ENCODE peak calls at places on chromosomes 3 and 15, in five cellular contexts. L is GM12878, P is K562, F is upper lobe of left lung, W is HepG2. N is an unnamed sample.

GRCh38 chr15:75177360-75178071 is 24.2 kb upstream of the C15orf39 start:
- ATAC-seq in F (peak), P (peak), L (peak), W (peak), N (no peak)

GRCh38 chr15:67178569-67179210 is 75.8 kb downstream of the AAGAB start:
- ATAC-seq in L (no peak), W (no peak), F (peak), P (peak), N (peak)

GRCh38 chr15:73732911-73733310 is 20.2 kb downstream of the INSYN1 start:
- ATAC-seq in P (no peak), F (no peak), L (no peak), W (no peak), N (no peak)

GRCh38 chr3:182692685-182693084 is 100.6 kb upstream of the ATP11B start:
- ATAC-seq in F (peak), P (no peak), L (peak), W (no peak), N (no peak)

GRCh38 chr3:69178838-69179739 is 56.7 kb upstream of the LMOD3 start:
- ATAC-seq in W (peak), P (no peak), L (peak), F (peak), N (no peak)

GRCh38 chr15:78726870-78727551 is 84.3 kb downstream of the ADAMTS7 start:
- ATAC-seq in L (peak), W (no peak), P (peak), F (no peak), N (no peak)

GRCh38 chr3:113277886-113278598 is 66.7 kb downstream of the BOC start:
- ATAC-seq in P (no peak), F (no peak), L (peak), W (no peak), N (no peak)

GRCh38 chr15:71275098-71275497 is 159.8 kb downstream of the THSD4 start:
- ATAC-seq in L (no peak), P (no peak), W (no peak), F (no peak), N (no peak)

GRCh38 chr3:43505351-43505750 is 116.5 kb downstream of the ANO10 start:
- ATAC-seq in L (peak), F (no peak), W (no peak), P (no peak), N (no peak)

GRCh38 chr15:67048281-67049279 is 16.8 kb upstream of the SMAD3 start:
- ATAC-seq in F (peak), L (no peak), P (peak), W (peak), N (peak)

GRCh38 chr3:126130081-126130855 is 46.3 kb upstream of the SLC41A3 start:
- ATAC-seq in L (no peak), P (no peak), F (no peak), W (no peak), N (no peak)

GRCh38 chr3:102174312-102174712 is 260.5 kb upstream of the ZPLD1 start:
- ATAC-seq in L (no peak), W (no peak), F (no peak), P (no peak), N (no peak)

GRCh38 chr15:31403096-31403495 is 76.5 kb downstream of the KLF13 start:
- ATAC-seq in P (no peak), W (no peak), L (no peak), F (no peak), N (no peak)

GRCh38 chr3:8503871-8504610 is 2.4 kb downstream of the LMCD1 start:
- ATAC-seq in L (peak), W (no peak), F (no peak), P (no peak), N (no peak)

GRCh38 chr15:70539409-70539808 is 223.9 kb downstream of the UACA start:
- ATAC-seq in P (no peak), L (no peak), W (no peak), F (no peak), N (no peak)

GRCh38 chr3:185713015-185713414 is 111.8 kb downstream of the IGF2BP2 start:
- ATAC-seq in W (peak), F (no peak), L (no peak), P (no peak), N (no peak)

GRCh38 chr3:60517134-60517533 is 734.1 kb downstream of the FHIT start:
- ATAC-seq in F (no peak), P (no peak), W (no peak), L (no peak), N (no peak)

GRCh38 chr15:52220251-52220650 is 29.1 kb upstream of the GNB5 start:
- ATAC-seq in F (no peak), L (no peak), P (no peak), W (no peak), N (no peak)

GRCh38 chr3:104952587-104952986 is 414.1 kb upstream of the ALCAM start:
- ATAC-seq in L (no peak), W (no peak), P (no peak), F (peak), N (no peak)

GRCh38 chr3:143263844-143264243 is 144.3 kb downstream of the CHST2 start:
- ATAC-seq in P (no peak), L (peak), W (no peak), F (no peak), N (no peak)

GRCh38 chr3:123262226-123262625 is 60.5 kb downstream of the SEC22A start:
- ATAC-seq in P (no peak), F (no peak), L (no peak), W (no peak), N (no peak)

GRCh38 chr3:27657404-27657803 is 64.7 kb downstream of the EOMES start:
- ATAC-seq in F (no peak), P (no peak), L (no peak), W (no peak), N (no peak)

GRCh38 chr15:45855210-45855906 is 220.5 kb downstream of the SQOR start:
- ATAC-seq in P (no peak), L (no peak), F (peak), W (peak), N (no peak)

GRCh38 chr15:61256231-61256630 is 27.1 kb upstream of the RORA start:
- ATAC-seq in F (no peak), P (no peak), L (no peak), W (no peak), N (no peak)

DNA sequence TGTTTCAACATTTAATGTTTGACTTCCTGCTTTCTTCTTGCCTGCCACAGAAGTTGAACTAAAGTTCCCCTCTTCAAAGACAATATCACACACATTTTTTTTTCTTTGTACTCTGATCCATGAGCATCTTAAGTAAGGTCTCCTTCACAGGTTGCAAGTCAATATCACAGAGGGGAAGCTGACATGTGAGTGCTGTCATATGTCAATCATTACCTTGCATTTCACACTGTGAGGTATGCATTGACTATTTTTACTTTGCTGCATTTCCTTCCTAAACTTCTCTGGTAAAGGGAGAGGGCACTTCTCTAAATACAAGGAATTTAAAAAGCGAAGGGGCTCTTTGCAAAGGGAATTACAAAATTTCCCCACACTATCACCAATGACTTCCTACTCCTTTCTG is 172.2 kb upstream of the MCTP2 start:
- ATAC-seq in F (no peak), L (no peak), P (no peak), W (no peak), N (no peak)
- TF ChIP-seq POLR2AphosphoS5 in F (no peak), L (no peak), P (no peak), W (no peak), N (no peak)

GRCh38 chr15:94075349-94075748 is 156.0 kb upstream of the MCTP2 start:
- ATAC-seq in W (no peak), F (peak), L (no peak), P (no peak), N (peak)
- TF ChIP-seq EP300 in W (no peak), F (no peak), L (no peak), P (no peak), N (peak)

DNA sequence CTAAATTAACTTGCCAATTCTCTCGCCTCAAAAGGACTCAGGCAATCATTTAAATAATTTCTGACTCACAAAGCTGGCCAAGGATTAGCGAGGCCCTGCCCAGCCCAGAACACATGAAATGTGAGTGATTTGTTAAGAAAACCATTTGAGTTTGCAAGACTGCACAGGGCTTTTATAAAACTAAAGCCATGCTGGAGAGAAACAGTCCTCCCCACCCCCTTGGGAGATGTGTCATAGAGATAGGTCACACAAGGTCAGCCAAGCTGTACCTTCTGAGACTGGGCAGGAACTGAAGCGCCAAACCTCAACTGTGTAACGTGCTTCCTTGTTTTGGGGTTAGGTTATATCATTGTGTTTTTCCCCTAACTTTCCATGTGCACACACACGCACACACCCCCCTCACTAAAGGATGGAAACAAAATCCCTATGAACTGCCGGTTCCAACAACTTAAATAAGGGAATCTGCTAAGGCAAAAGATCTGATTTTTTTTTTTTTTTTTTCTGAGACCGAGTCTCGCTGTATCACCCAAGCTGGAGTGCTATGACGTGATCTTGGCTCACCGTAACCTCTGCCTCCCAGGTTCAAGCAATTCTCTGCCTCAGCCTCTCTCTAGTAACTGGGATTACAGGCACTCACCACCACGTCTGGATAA is 8.1 kb downstream of the SPATA12 start:
- ATAC-seq in L (peak), F (peak), P (peak), W (no peak), N (peak)
- TF ChIP-seq POLR2AphosphoS5 in L (no peak), F (no peak), P (no peak), W (no peak), N (peak)

DNA sequence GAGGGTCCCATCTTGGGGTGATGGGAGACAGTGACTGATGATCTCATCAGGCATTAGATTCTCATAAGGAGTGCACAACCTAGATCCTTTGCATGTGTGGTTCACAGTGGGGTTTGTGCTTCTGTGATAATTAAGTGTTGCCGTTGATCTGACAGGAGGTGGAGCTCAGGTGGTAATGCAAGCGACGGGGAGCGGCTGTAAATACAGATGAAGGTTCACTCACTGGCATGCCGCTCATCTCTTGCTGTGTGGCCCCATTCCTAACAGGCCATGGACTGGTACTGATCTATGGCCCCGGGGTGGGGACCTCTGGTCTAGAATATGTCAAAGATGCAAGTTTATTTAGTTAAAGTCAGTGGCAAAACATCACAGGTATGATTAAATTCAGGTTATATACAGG is 8.7 kb downstream of the MEF2A start:
- ATAC-seq in P (no peak), L (no peak), F (no peak), W (no peak), N (no peak)
- TF ChIP-seq EP300 in P (no peak), L (no peak), F (no peak), W (no peak), N (no peak)

GRCh38 chr3:15808679-15809078 is 10.9 kb upstream of the ANKRD28 start:
- ATAC-seq in L (no peak), F (no peak), W (no peak), P (no peak), N (no peak)
- TF ChIP-seq POLR2AphosphoS5 in L (no peak), F (no peak), W (no peak), P (no peak), N (no peak)

GRCh38 chr3:15753056-15753710 is 44.6 kb downstream of the ANKRD28 start:
- ATAC-seq in W (peak), P (no peak), L (peak), F (peak), N (no peak)
- TF ChIP-seq EP300 in W (no peak), P (no peak), L (no peak), F (no peak), N (no peak)